ENCODE peak calls at places on chromosomes 2 and 18, in eight cellular contexts. W, N, Y, Q, A, H, K and U are unnamed samples.
A peak's percentile ranks its signal among the peaks of the same experiment; 100 is the strongest.

GRCh38 chr2:168552450-168552856 is 96.4 kb downstream of the CERS6 start:
- DNase-seq in Q (no peak), N (no peak), W (no peak), Y (peak; percentile 75), H (no peak), A (no peak), K (peak; percentile 97), U (no peak)

GRCh38 chr2:163157891-163158511 is 319.4 kb upstream of the KCNH7 start:
- DNase-seq in A (no peak), Y (no peak), W (no peak), H (peak; percentile 76), K (no peak), Q (no peak), N (no peak), U (no peak)

GRCh38 chr18:77765468-77765867 is 515.8 kb downstream of the GALR1 start:
- DNase-seq in Y (peak; percentile 71), A (no peak), W (peak; percentile 33), N (no peak), K (peak; percentile 29), Q (no peak), H (peak; percentile 2), U (no peak)

GRCh38 chr2:23590227-23590869 is 205.4 kb downstream of the KLHL29 start:
- DNase-seq in A (no peak), N (no peak), K (no peak), Q (no peak), W (no peak), Y (no peak), H (no peak), U (no peak)

GRCh38 chr2:225192869-225193268 is 150.6 kb upstream of the DOCK10 start:
- DNase-seq in A (no peak), W (no peak), H (no peak), Q (no peak), K (no peak), N (no peak), Y (no peak), U (no peak)

GRCh38 chr2:30456106-30456505 is 9.1 kb downstream of the LCLAT1 start:
- DNase-seq in Q (no peak), K (peak; percentile 21), H (no peak), N (no peak), A (no peak), W (no peak), Y (no peak), U (no peak)

GRCh38 chr18:62239475-62239874 is 52.4 kb downstream of the RELCH start:
- DNase-seq in K (peak; percentile 18), N (no peak), A (no peak), H (no peak), W (no peak), Y (no peak), Q (no peak), U (no peak)

GRCh38 chr2:217899231-217900009 is 103.4 kb downstream of the TNS1 start:
- DNase-seq in K (peak; percentile 89), A (peak; percentile 68), W (no peak), N (peak; percentile 65), Q (peak; percentile 89), Y (peak; percentile 93), H (peak; percentile 67), U (peak; percentile 94)

GRCh38 chr18:46204143-46204542 is 100.0 kb downstream of the HAUS1 start:
- DNase-seq in Y (no peak), K (no peak), Q (no peak), N (no peak), W (no peak), A (no peak), H (no peak), U (no peak)

GRCh38 chr2:174627216-174627615 is 29.6 kb upstream of the WIPF1 start:
- DNase-seq in Y (no peak), N (no peak), H (no peak), Q (no peak), W (no peak), K (no peak), A (no peak), U (no peak)
- H3K4me3 ChIP-seq in Y (no peak overlapping the region), N (no peak overlapping the region), H (no peak overlapping the region), Q (no peak overlapping the region), W (no peak overlapping the region), K (no peak overlapping the region), A (no peak overlapping the region), U (no peak overlapping the region)

DNA sequence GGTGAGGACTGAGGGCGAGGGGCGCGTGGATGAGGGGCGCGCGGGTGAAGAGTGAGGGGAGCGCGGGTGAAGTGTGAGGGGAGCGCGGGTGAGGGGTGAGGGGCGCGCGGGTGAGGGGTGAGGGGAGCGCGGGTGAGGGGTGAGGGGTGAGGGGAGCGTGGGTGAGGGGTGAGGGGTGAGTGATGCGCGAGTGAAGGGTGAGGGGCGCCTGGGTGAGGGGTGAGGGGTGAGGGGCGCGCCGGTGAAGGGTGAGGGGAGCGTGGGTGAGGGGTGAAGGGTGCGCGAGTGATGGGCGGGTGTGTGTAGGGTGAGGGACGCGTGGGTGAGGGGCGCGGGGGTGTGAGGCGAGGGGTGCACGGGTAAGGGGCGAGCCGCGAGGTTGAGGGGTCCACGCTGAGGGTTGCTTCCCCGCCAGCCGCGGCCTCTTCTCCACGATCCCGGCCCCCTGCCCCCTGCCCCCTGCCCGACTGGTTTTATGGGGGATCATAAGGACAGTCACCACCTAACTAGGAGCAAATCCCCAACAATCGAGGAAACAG is 1.1 kb upstream of the SLC66A2 start:
- DNase-seq in W (no peak), Q (no peak), N (no peak), Y (no peak), H (no peak), A (peak; percentile 35), K (no peak), U (peak; percentile 77)
- H3K4me3 ChIP-seq in W (peak overlapping the region; percentile 77), Q (peak overlapping the region; percentile 88), N (peak overlapping the region; percentile 87), Y (peak overlapping the region; percentile 53), H (peak overlapping the region; percentile 56), A (peak overlapping the region; percentile 95), K (peak overlapping the region; percentile 66), U (peak overlapping the region; percentile 93)

DNA sequence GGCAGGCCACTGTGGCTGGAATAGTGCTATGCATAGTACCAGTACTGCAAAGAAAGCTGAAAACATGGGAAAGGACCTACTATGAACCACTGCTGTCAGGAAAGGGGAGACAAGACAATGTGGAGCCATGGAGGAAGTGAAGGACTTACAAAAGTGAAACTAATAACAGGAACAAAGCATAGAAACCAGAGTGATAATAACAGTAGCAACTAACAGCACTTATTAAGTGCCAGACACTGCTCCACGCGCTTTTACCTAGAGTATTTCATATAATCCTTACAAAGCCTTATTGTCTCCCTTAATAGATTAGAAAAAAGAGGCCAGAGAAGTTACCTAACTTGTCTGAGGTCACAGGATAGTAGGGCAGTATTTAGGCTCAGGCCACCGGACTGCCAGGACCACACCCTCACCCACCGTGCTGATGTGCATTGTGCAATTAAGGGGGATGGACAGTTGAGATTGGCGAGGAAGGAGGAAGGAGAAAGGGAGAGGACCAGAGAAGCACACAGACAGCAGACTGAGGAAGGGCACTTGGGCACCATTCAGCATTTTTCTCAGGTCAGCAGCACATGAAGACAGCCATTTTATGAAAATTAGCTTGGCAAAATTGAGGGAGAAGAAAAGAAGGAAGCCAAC is 98.6 kb upstream of the NFU1 start:
- DNase-seq in Y (no peak), N (no peak), H (no peak), K (no peak), W (no peak), A (no peak), Q (no peak), U (no peak)
- H3K4me3 ChIP-seq in Y (no peak overlapping the region), N (no peak overlapping the region), H (no peak overlapping the region), K (no peak overlapping the region), W (no peak overlapping the region), A (no peak overlapping the region), Q (no peak overlapping the region), U (no peak overlapping the region)

DNA sequence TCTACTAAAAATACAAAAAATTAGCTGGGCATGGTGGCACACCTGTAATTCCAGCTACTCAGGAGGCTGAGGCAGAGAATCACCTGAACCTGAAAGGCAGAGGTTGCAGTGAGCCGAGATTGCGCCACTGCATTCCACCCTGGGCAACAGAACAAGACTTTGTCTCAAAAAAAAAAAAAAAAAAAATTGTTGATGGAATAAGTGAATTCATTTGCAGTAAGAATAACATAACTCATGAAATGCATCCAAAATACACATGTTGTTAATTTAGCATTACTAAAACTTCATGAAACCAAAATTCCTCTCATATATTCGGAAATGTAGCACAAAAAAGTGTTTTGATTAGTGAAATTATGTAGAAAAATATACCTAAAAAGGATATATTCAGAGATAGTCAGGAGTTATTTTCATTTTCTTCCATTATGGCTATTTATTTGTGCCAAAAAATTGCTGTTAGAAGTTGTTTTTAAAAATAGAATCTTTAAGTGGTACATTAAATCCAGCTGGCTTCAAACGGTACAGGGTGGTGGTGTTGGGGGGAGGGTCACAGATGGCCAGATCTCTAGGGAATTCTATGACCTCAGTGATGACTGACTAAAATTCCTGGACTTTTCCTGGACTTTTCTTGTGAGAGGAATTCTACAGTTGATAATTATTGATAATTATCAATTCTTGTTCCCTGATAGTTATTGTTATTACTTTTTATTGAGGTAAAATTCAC is 78.2 kb upstream of the UGP2 start:
- DNase-seq in Y (no peak), W (no peak), A (no peak), K (no peak), Q (no peak), H (peak; percentile 3), N (no peak), U (no peak)
- H3K4me3 ChIP-seq in Y (no peak overlapping the region), W (no peak overlapping the region), A (no peak overlapping the region), K (no peak overlapping the region), Q (no peak overlapping the region), H (no peak overlapping the region), N (no peak overlapping the region), U (no peak overlapping the region)

GRCh38 chr2:241550616-241551580 is 7.6 kb upstream of the BOK start:
- DNase-seq in N (no peak), A (no peak), K (no peak), Q (no peak), Y (no peak), W (no peak), H (no peak), U (no peak)
- H3K4me3 ChIP-seq in N (peak overlapping the region; percentile 43), A (no peak overlapping the region), K (no peak overlapping the region), Q (no peak overlapping the region), Y (no peak overlapping the region), W (no peak overlapping the region), H (no peak overlapping the region), U (no peak overlapping the region)

GRCh38 chr2:41965886-41966285 is 81.9 kb upstream of the PKDCC start:
- DNase-seq in A (no peak), Q (no peak), W (no peak), N (no peak), K (no peak), H (peak; percentile 52), Y (no peak), U (peak; percentile 74)
- H3K4me3 ChIP-seq in A (no peak overlapping the region), Q (no peak overlapping the region), W (no peak overlapping the region), N (no peak overlapping the region), K (no peak overlapping the region), H (no peak overlapping the region), Y (no peak overlapping the region), U (peak overlapping the region; percentile 38)

GRCh38 chr2:118774458-118775133 is 72.9 kb downstream of the EN1 start:
- DNase-seq in Y (peak; percentile 88), W (peak; percentile 12), H (peak; percentile 54), N (peak; percentile 40), Q (peak; percentile 44), K (peak; percentile 91), A (peak; percentile 43), U (no peak)
- H3K4me3 ChIP-seq in Y (peak overlapping the region; percentile 59), W (peak overlapping the region; percentile 59), H (peak overlapping the region; percentile 50), N (peak overlapping the region; percentile 57), Q (peak overlapping the region; percentile 40), K (peak overlapping the region; percentile 64), A (peak overlapping the region; percentile 23), U (peak overlapping the region; percentile 63)

GRCh38 chr2:235171511-235172130 is 219.8 kb downstream of the SH3BP4 start:
- DNase-seq in Q (no peak), A (no peak), H (peak; percentile 64), W (no peak), N (no peak), Y (no peak), K (no peak), U (no peak)
- H3K4me3 ChIP-seq in Q (no peak overlapping the region), A (no peak overlapping the region), H (no peak overlapping the region), W (no peak overlapping the region), N (no peak overlapping the region), Y (no peak overlapping the region), K (no peak overlapping the region), U (no peak overlapping the region)